ENCODE peak calls at places on chromosomes 13 and 19, in five cellular contexts. C is EL; P is stimulated activated CD8-positive, alpha-beta memory T cell treated with anti-CD3 and anti-CD28 coated beads, Interleukin-7, amount 100 ng/mL, for 1 hour; G is naive thymus-derived CD8-positive, alpha-beta T cell; K is hepatic stellate cell. E is an unnamed sample.

GRCh38 chr13:68176486-68176885 is 946.4 kb upstream of the PCDH9 start:
- DNase-seq in C (no peak), G (no peak), K (peak), P (no peak), E (no peak)

GRCh38 chr13:112873851-112874750 is 94.9 kb upstream of the MCF2L start:
- DNase-seq in K (peak), P (peak), G (no peak), C (peak), E (peak)

GRCh38 chr19:56272448-56272847 is at the start of gene EDDM13:
- DNase-seq in G (no peak), C (no peak), K (no peak), P (no peak), E (no peak)

GRCh38 chr19:4134351-4134750 is 10.4 kb upstream of the MAP2K2 start:
- DNase-seq in G (no peak), K (no peak), C (no peak), P (no peak), E (no peak)

GRCh38 chr13:44024496-44025155 is 144.9 kb downstream of the LACC1 start:
- DNase-seq in P (no peak), K (no peak), C (no peak), G (no peak), E (no peak)

GRCh38 chr19:43759515-43759914 is 4.8 kb upstream of the SMG9 start:
- DNase-seq in C (peak), P (no peak), G (no peak), K (no peak), E (no peak)

GRCh38 chr13:31236211-31236786 is 36.5 kb downstream of the B3GLCT start:
- DNase-seq in G (no peak), P (no peak), C (peak), K (peak), E (peak)

GRCh38 chr13:37175996-37176395 is 70.5 kb upstream of the CSNK1A1L start:
- DNase-seq in P (no peak), K (no peak), C (peak), G (no peak), E (no peak)

GRCh38 chr19:45455707-45456499 is 11.9 kb upstream of the FOSB start:
- DNase-seq in G (peak), P (no peak), K (peak), C (peak), E (no peak)

GRCh38 chr13:40477623-40478608 is 188.5 kb downstream of the FOXO1 start:
- DNase-seq in P (no peak), K (no peak), G (no peak), C (no peak), E (no peak)

GRCh38 chr13:79722885-79723445 is 242.0 kb downstream of the NDFIP2 start:
- DNase-seq in K (no peak), G (no peak), P (no peak), C (no peak), E (no peak)

GRCh38 chr19:35291259-35291658 is 702 bp upstream of the MAG start:
- DNase-seq in G (no peak), P (no peak), K (no peak), C (no peak), E (no peak)

GRCh38 chr19:1501200-1501595 is 10.2 kb downstream of the REEP6 start:
- DNase-seq in K (no peak), G (no peak), P (no peak), C (no peak), E (no peak)

GRCh38 chr13:104608280-104608679 is 1542.1 kb upstream of the SLC10A2 start:
- DNase-seq in K (no peak), C (no peak), P (no peak), G (no peak), E (no peak)

GRCh38 chr13:36193151-36193855 is 21.1 kb downstream of the SOHLH2 start:
- DNase-seq in K (no peak), C (peak), P (no peak), G (no peak), E (no peak)

GRCh38 chr13:28528388-28528787 is 33.5 kb upstream of the FLT1 start:
- DNase-seq in G (no peak), P (no peak), K (no peak), C (no peak), E (no peak)

GRCh38 chr19:47511681-47512080 is 3.2 kb downstream of the NAPA start:
- DNase-seq in K (peak), G (no peak), P (no peak), C (no peak), E (no peak)

GRCh38 chr19:17655751-17656480 is 32.2 kb downstream of the UNC13A start:
- DNase-seq in C (no peak), P (no peak), K (no peak), G (no peak), E (no peak)

GRCh38 chr19:8017808-8018207 is 12.4 kb upstream of the ELAVL1 start:
- DNase-seq in P (no peak), K (no peak), C (no peak), G (peak), E (peak)

GRCh38 chr13:73254827-73255226 is 196.0 kb downstream of the KLF5 start:
- DNase-seq in K (no peak), G (no peak), P (no peak), C (peak), E (no peak)

GRCh38 chr19:10797541-10798256 is 38.3 kb downstream of the TMED1 start:
- DNase-seq in G (peak), C (no peak), P (peak), K (no peak), E (no peak)

GRCh38 chr19:49613374-49613773 is 22.4 kb downstream of the PRR12 start:
- DNase-seq in C (peak), P (no peak), G (no peak), K (peak), E (no peak)

GRCh38 chr19:38852231-38853044 is 2.7 kb upstream of the HNRNPL start:
- DNase-seq in P (no peak), K (peak), C (peak), G (peak), E (peak)

GRCh38 chr13:112450567-112451240 is 74.5 kb downstream of the SPACA7 start:
- DNase-seq in C (no peak), K (no peak), G (no peak), P (no peak), E (peak)

GRCh38 chr13:20363162-20363561 is 131.0 kb upstream of the GJB6 start:
- DNase-seq in C (no peak), K (no peak), G (no peak), P (no peak), E (no peak)

GRCh38 chr19:49845433-49845832 is 5.5 kb upstream of the PTOV1 start:
- DNase-seq in G (no peak), P (no peak), C (no peak), K (no peak), E (no peak)

GRCh38 chr13:76336889-76337844 is 549.0 kb downstream of the KCTD12 start:
- DNase-seq in G (no peak), P (no peak), K (no peak), C (no peak), E (no peak)

GRCh38 chr13:40236566-40237168 is 429.8 kb downstream of the FOXO1 start:
- DNase-seq in C (no peak), P (no peak), K (no peak), G (no peak), E (no peak)

GRCh38 chr13:78161266-78161665 is 242.6 kb upstream of the EDNRB start:
- DNase-seq in C (no peak), P (no peak), G (no peak), K (no peak), E (no peak)

GRCh38 chr13:112605531-112605990 is 17.6 kb upstream of the TUBGCP3 start:
- DNase-seq in C (peak), P (no peak), K (no peak), G (no peak), E (no peak)

GRCh38 chr19:39310558-39311311 is 9.9 kb downstream of the LRFN1 start:
- DNase-seq in G (no peak), P (no peak), C (no peak), K (no peak), E (no peak)

GRCh38 chr19:37930416-37930815 is 23.4 kb downstream of the SIPA1L3 start:
- DNase-seq in C (peak), G (no peak), P (no peak), K (no peak), E (no peak)

GRCh38 chr13:26208292-26208691 is 13.8 kb downstream of the RNF6 start:
- DNase-seq in K (no peak), P (no peak), C (no peak), G (no peak), E (no peak)

E was measured in NCI-H510A treated with DMSO at 0.1 percent for 48 hours.